ENCODE peak calls at places on chromosome 12, in eight cellular contexts. K is CD8-positive, alpha-beta memory T cell; H is CD4-positive, CD25-positive, alpha-beta regulatory T cell; M is stomach; O is fibroblast of pulmonary artery; S is choroid plexus epithelial cell; U is bronchial epithelial cell; I is dorsolateral prefrontal cortex. F is an unnamed sample.

GRCh38 chr12:58341791-58342190 is 400.4 kb downstream of the ATP23 start:
- DNase-seq in K (no peak), I (no peak), O (peak), H (no peak), M (no peak), U (peak), S (peak), F (peak)

GRCh38 chr12:109099426-109100020 is 2.1 kb downstream of the UNG start:
- DNase-seq in K (no peak), S (peak), M (no peak), I (no peak), U (no peak), O (no peak), H (no peak), F (peak)

GRCh38 chr12:131090254-131091210 is 136.8 kb downstream of the ADGRD1 start:
- DNase-seq in S (no peak), K (no peak), M (no peak), O (no peak), U (no peak), I (peak), H (no peak), F (no peak)

GRCh38 chr12:51836012-51836832 is 12.3 kb downstream of the FIGNL2 start:
- DNase-seq in I (no peak), K (no peak), S (no peak), M (no peak), O (no peak), U (peak), H (no peak), F (no peak)

GRCh38 chr12:113402586-113403260 is 964 bp downstream of the SDS start:
- DNase-seq in H (no peak), I (no peak), U (no peak), O (no peak), M (no peak), S (no peak), K (no peak), F (no peak)

GRCh38 chr12:116520801-116521471 is 38.2 kb upstream of the MAP1LC3B2 start:
- DNase-seq in I (no peak), K (no peak), H (no peak), O (peak), M (no peak), S (peak), U (no peak), F (peak)

GRCh38 chr12:28026701-28027100 is 54.2 kb upstream of the PTHLH start:
- DNase-seq in O (no peak), M (no peak), U (peak), S (no peak), K (no peak), H (no peak), I (no peak), F (peak)

GRCh38 chr12:71558445-71558844 is 105.2 kb downstream of the ZFC3H1 start:
- DNase-seq in I (no peak), S (no peak), H (no peak), U (no peak), M (no peak), O (peak), K (no peak), F (peak)

GRCh38 chr12:56116267-56117081 is at the start of gene RPL41:
- DNase-seq in H (peak), I (peak), U (peak), K (peak), M (peak), O (peak), S (peak), F (peak)

GRCh38 chr12:21962236-21962635 is 21.0 kb upstream of the ABCC9 start:
- DNase-seq in S (no peak), H (no peak), U (peak), I (no peak), M (no peak), O (no peak), K (no peak), F (no peak)

GRCh38 chr12:46266382-46266791 is 2.5 kb downstream of the SLC38A1 start:
- DNase-seq in I (no peak), H (peak), O (peak), S (peak), K (peak), M (no peak), U (peak), F (peak)

GRCh38 chr12:105409881-105410471 is 79.5 kb downstream of the C12orf75 start:
- DNase-seq in U (no peak), I (no peak), O (peak), S (peak), M (peak), H (no peak), K (no peak), F (no peak)

GRCh38 chr12:80412343-80412953 is 31.6 kb upstream of the PTPRQ start:
- DNase-seq in K (no peak), U (peak), I (no peak), M (no peak), O (peak), H (no peak), S (peak), F (peak)

GRCh38 chr12:131137836-131138637 is 184.3 kb downstream of the ADGRD1 start:
- DNase-seq in K (no peak), M (no peak), U (no peak), I (no peak), O (no peak), H (no peak), S (peak), F (no peak)

GRCh38 chr12:4148418-4149056 is 125.0 kb upstream of the CCND2 start:
- DNase-seq in K (peak), I (no peak), O (no peak), S (no peak), M (peak), H (peak), U (no peak), F (no peak)

GRCh38 chr12:18262514-18262913 is 1.2 kb downstream of the PIK3C2G start:
- DNase-seq in U (peak), M (no peak), I (no peak), H (no peak), S (no peak), K (no peak), O (no peak), F (no peak)

GRCh38 chr12:28787151-28787550 is 361.9 kb upstream of the FAR2 start:
- DNase-seq in K (no peak), U (no peak), M (no peak), O (peak), S (peak), H (no peak), I (no peak), F (no peak)

GRCh38 chr12:108629156-108629555 is 4.5 kb downstream of the SELPLG start:
- DNase-seq in O (no peak), K (no peak), H (no peak), U (no peak), I (no peak), S (no peak), M (no peak), F (no peak)

GRCh38 chr12:6430990-6431353 is 13.8 kb upstream of the CD27 start:
- DNase-seq in S (peak), I (peak), U (peak), O (no peak), K (no peak), M (peak), H (no peak), F (no peak)
- H3K4me3 ChIP-seq in S (no peak), I (peak), U (no peak), O (peak), K (no peak), M (no peak), H (peak), F (no peak)

GRCh38 chr12:645563-646071 is 17.6 kb downstream of the NINJ2 start:
- DNase-seq in U (peak), H (no peak), S (peak), M (peak), I (peak), O (peak), K (no peak), F (peak)

GRCh38 chr12:644818-645552 is 18.3 kb downstream of the NINJ2 start:
- DNase-seq in U (no peak), K (no peak), I (no peak), O (peak), M (no peak), S (peak), H (no peak), F (no peak)

GRCh38 chr12:642633-643477 is 20.4 kb downstream of the NINJ2 start:
- DNase-seq in S (peak), O (peak), M (peak), K (peak), H (peak), U (no peak), I (peak), F (peak)

GRCh38 chr12:643478-644292 is 19.6 kb downstream of the NINJ2 start:
- DNase-seq in O (no peak), M (peak), S (no peak), K (no peak), H (peak), I (no peak), U (no peak), F (no peak)

DNA sequence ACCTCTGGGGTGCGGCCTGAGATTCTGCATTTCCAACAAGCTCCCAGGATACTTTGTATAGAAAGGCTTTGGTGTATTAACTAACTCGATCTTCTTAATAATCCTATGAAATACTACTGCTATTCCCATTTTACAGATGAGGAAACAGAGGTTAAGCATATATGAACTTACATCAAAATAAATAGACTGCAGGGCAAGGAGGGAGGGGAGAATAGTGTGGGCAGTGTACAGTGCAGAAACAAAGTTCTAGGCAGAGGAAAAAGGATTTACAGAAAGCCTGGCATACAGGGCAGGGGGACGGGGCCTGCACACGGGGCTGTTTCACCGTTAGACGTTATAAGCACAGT is 19.0 kb downstream of the NINJ2 start:
- DNase-seq in H (no peak), S (no peak), I (no peak), O (no peak), M (no peak), K (no peak), U (no peak), F (no peak)
- H3K4me3 ChIP-seq in H (peak), S (no peak), I (peak), O (no peak), M (peak), K (peak), U (no peak), F (no peak)

GRCh38 chr12:104132351-104132956 is 5.6 kb downstream of the NFYB start:
- DNase-seq in U (no peak), S (no peak), O (no peak), M (no peak), I (no peak), H (no peak), K (no peak), F (no peak)

GRCh38 chr12:104137175-104137901 is 672 bp downstream of the NFYB start:
- DNase-seq in K (peak), I (no peak), M (peak), O (peak), U (peak), H (peak), S (peak), F (peak)

GRCh38 chr12:104136577-104136976 is 1.4 kb downstream of the NFYB start:
- DNase-seq in H (no peak), I (no peak), S (no peak), K (no peak), M (no peak), O (no peak), U (no peak), F (peak)

GRCh38 chr12:104133861-104134260 is 4.1 kb downstream of the NFYB start:
- DNase-seq in O (no peak), M (no peak), H (no peak), S (no peak), I (no peak), U (no peak), K (no peak), F (no peak)

DNA sequence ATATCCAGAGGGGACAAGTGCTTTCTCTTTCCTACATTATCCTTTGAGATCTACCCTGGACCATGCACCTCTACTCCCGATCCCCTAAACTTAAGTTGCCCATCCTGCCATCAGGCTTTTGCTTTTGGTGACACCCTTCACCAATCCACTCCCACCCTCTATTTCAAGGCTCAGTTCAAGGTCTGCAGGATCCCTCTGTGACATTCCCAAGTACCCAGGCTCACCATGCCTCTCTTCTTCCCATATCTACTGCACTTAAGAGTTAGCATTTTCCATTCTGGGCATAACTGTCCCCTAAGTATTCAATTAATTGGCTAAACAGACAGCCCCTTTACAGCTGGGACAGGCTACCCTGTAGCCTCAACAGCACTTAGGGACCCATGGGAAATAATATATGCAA is 3.1 kb downstream of the NFYB start:
- DNase-seq in H (no peak), I (no peak), U (no peak), K (no peak), S (no peak), O (no peak), M (no peak), F (no peak)
- H3K4me3 ChIP-seq in H (no peak), I (no peak), U (no peak), K (no peak), S (peak), O (peak), M (no peak), F (no peak)

GRCh38 chr12:95548056-95548538 is 3.2 kb downstream of the USP44 start:
- DNase-seq in I (no peak), O (no peak), K (no peak), S (no peak), U (no peak), H (no peak), M (peak), F (peak)
- H3K4me3 ChIP-seq in I (peak), O (peak), K (peak), S (peak), U (peak), H (peak), M (peak), F (peak)

DNA sequence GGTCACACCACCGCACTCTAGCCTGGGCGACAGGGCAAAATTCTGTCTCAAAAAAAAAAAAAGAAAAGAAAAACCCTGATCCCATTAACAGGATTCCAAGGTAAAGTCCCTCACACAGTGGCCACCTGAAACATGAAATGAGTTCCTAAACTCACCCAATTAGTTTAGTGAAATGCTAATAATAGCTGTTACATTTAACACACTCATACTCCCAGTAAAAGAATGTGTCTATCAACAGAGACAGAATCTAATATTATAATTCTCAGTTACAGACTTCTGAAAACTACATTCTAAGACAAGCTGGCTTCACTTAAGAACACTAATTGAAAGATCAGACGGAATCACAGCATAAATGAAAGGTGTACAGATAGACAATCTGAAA is 44.2 kb downstream of the DUSP16 start:
- DNase-seq in M (no peak), H (no peak), U (no peak), I (no peak), O (no peak), S (no peak), K (no peak), F (no peak)
- H3K4me3 ChIP-seq in M (no peak), H (no peak), U (no peak), I (peak), O (no peak), S (no peak), K (no peak), F (no peak)

GRCh38 chr12:42325326-42325775 is 543 bp downstream of the ZCRB1 start:
- DNase-seq in O (no peak), M (no peak), I (no peak), K (no peak), U (no peak), H (no peak), S (peak), F (no peak)
- H3K4me3 ChIP-seq in O (peak), M (peak), I (peak), K (peak), U (peak), H (peak), S (peak), F (peak)

DNA sequence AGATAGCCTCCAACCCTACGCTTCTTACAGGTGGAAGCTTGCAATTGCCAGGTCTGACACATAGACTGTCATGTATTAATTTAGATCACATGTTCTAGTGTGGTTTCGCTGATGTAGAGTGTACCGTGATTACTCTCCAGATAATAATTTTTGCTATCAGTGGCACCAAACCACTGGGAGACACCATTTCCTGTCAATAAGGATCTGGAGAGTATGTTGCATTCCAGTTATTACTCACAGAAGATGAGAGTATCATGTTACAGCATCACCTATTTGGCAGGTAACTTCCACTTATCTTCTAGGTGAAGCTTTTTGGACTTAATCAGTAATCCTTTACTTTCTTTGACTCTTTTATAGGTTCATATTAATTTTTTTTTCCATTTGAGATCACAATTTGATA is 147.2 kb downstream of the HELB start:
- DNase-seq in I (no peak), H (no peak), O (no peak), M (no peak), S (no peak), U (peak), K (no peak), F (no peak)
- H3K4me3 ChIP-seq in I (no peak), H (no peak), O (no peak), M (no peak), S (no peak), U (no peak), K (no peak), F (no peak)

DNA sequence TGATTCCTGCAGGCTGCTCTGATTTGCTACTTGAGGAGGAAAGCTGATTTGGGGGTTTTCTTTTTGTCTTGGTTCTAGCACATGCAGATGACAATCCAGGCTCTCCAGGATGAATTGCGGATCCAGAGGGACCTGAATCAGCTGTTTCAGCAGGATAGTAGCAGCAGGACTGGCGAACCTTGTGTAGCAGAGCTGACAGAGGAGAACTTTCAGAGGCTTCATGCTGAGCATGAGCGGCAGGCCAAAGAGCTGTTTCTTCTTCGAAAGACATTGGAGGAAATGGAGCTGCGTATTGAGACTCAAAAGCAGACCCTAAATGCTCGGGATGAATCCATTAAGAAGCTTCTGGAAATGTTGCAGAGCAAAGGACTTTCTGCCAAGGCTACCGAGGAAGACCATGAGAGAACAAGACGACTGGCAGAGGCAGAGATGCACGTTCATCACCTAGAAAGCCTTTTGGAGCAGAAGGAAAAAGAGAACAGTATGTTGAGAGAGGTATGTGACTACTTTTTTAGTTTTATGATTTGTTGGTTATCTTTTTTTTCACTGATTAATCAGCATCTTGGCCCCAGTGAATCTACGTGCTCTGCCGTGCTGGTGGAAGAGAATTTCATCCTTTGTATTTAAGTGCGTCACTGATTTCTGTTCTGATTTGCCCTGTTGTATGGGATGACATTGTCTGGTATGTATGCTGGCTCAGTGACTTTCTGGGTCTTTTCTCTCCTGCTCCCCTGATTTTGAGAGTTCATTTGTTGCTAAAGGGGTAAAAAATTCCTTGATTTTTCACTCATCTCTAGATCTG is 92.3 kb downstream of the ERC1 start:
- DNase-seq in H (no peak), S (peak), O (peak), K (no peak), I (no peak), M (no peak), U (no peak), F (peak)
- H3K4me3 ChIP-seq in H (no peak), S (no peak), O (no peak), K (no peak), I (peak), M (no peak), U (no peak), F (peak)

DNA sequence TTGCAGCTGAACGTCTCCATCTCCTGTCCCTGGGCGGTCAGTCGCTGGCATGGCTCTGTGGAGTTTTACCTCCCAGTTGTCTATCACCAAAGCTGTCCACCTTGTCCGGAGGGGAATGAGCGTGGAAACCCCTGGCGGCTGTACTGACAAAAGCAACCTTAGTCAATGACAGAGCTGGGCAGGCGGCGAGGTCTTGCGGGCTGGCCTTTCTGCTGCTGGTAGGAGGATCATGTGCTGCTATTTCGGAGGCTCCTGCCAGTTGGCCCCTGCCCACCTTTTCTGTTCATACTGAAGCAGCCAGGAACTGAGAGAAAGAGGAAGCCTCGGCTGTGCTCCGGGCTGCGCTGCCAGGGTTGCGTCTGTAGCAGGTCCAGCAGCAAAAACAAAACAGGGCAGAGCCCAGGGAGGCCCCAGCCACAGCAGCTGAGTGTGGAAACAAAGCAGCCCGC is 57.7 kb downstream of the HMGA2 start:
- DNase-seq in H (no peak), O (peak), K (no peak), I (no peak), M (peak), S (peak), U (no peak), F (no peak)
- H3K4me3 ChIP-seq in H (no peak), O (peak), K (no peak), I (peak), M (peak), S (peak), U (no peak), F (no peak)

GRCh38 chr12:1807489-1807888 is 12.9 kb upstream of the LRTM2 start:
- DNase-seq in S (peak), M (no peak), H (no peak), O (no peak), I (peak), U (no peak), K (no peak), F (no peak)

GRCh38 chr12:1808798-1809480 is 11.4 kb upstream of the LRTM2 start:
- DNase-seq in I (peak), K (no peak), U (no peak), S (no peak), H (no peak), O (no peak), M (no peak), F (no peak)

GRCh38 chr12:1809606-1810140 is 10.7 kb upstream of the LRTM2 start:
- DNase-seq in S (no peak), O (no peak), H (no peak), I (peak), K (no peak), M (no peak), U (no peak), F (no peak)

GRCh38 chr12:1807107-1807478 is 13.3 kb upstream of the LRTM2 start:
- DNase-seq in I (peak), O (no peak), K (no peak), H (no peak), M (no peak), S (no peak), U (no peak), F (no peak)

GRCh38 chr12:1808036-1808797 is 12.1 kb upstream of the LRTM2 start:
- DNase-seq in K (no peak), S (no peak), U (no peak), M (no peak), O (no peak), I (peak), H (no peak), F (no peak)
- H3K4me3 ChIP-seq in K (no peak), S (no peak), U (no peak), M (no peak), O (no peak), I (no peak), H (no peak), F (no peak)